ENCODE peak calls at places on chromosomes 13 and 19, in four cellular contexts. One of them, this sample, is unnamed.

GRCh38 chr19:34236035-34236793 is 18.1 kb upstream of the GARRE1 start:
- DNase-seq in GM12878: no peak
- DNase-seq in IMR-90: peak; percentile 82
- DNase-seq in K562: no peak
- DNase-seq in this sample: no peak

GRCh38 chr13:109700176-109700575 is 86.2 kb downstream of the IRS2 start:
- DNase-seq in IMR-90: peak; percentile 24
- DNase-seq in K562: peak; percentile 75
- DNase-seq in GM12878: no peak
- DNase-seq in this sample: peak; percentile 71

GRCh38 chr19:38264486-38265212 is at the start of gene SPINT2:
- DNase-seq in K562: no peak
- DNase-seq in IMR-90: no peak
- DNase-seq in GM12878: no peak
- DNase-seq in this sample: no peak

GRCh38 chr19:38277549-38277948 is 13.2 kb downstream of the SPINT2 start:
- DNase-seq in K562: no peak
- DNase-seq in IMR-90: peak; percentile 35
- DNase-seq in GM12878: no peak
- DNase-seq in this sample: no peak

GRCh38 chr19:40716031-40716654 is 543 bp downstream of the COQ8B start:
- DNase-seq in GM12878: peak; percentile 26
- DNase-seq in IMR-90: peak; percentile 95
- DNase-seq in K562: peak; percentile 55
- DNase-seq in this sample: peak; percentile 90

GRCh38 chr19:18007605-18007938 is 398 bp upstream of the ARRDC2 start:
- DNase-seq in GM12878: no peak
- DNase-seq in K562: no peak
- DNase-seq in IMR-90: no peak
- DNase-seq in this sample: no peak

GRCh38 chr19:42074513-42075363 is 1.2 kb upstream of the ZNF574 start:
- DNase-seq in K562: peak; percentile 75
- DNase-seq in GM12878: no peak
- DNase-seq in IMR-90: no peak
- DNase-seq in this sample: no peak

GRCh38 chr19:13077233-13077632 is 25.4 kb downstream of the LYL1 start:
- DNase-seq in IMR-90: no peak
- DNase-seq in GM12878: no peak
- DNase-seq in K562: no peak
- DNase-seq in this sample: no peak

GRCh38 chr19:1049841-1050240 is 9.9 kb downstream of the ABCA7 start:
- DNase-seq in IMR-90: no peak
- DNase-seq in K562: no peak
- DNase-seq in GM12878: no peak
- DNase-seq in this sample: no peak

GRCh38 chr19:49595006-49595818 is 4.2 kb downstream of the PRR12 start:
- DNase-seq in K562: peak; percentile 1
- DNase-seq in GM12878: no peak
- DNase-seq in IMR-90: no peak
- DNase-seq in this sample: no peak

GRCh38 chr19:5621311-5621944 is 1.1 kb downstream of the SAFB2 start:
- DNase-seq in IMR-90: no peak
- DNase-seq in GM12878: no peak
- DNase-seq in K562: no peak
- DNase-seq in this sample: peak; percentile 19

GRCh38 chr13:79853258-79853657 is 372.3 kb downstream of the NDFIP2 start:
- DNase-seq in IMR-90: no peak
- DNase-seq in K562: no peak
- DNase-seq in GM12878: no peak
- DNase-seq in this sample: no peak

GRCh38 chr19:10724573-10725071 is 6.7 kb downstream of the DNM2 start:
- DNase-seq in K562: peak; percentile 4
- DNase-seq in IMR-90: no peak
- DNase-seq in GM12878: no peak
- DNase-seq in this sample: no peak

GRCh38 chr13:73142091-73142490 is 83.3 kb downstream of the KLF5 start:
- DNase-seq in IMR-90: no peak
- DNase-seq in K562: no peak
- DNase-seq in GM12878: no peak
- DNase-seq in this sample: peak; percentile 5

GRCh38 chr13:75226092-75226491 is 255.9 kb downstream of the TBC1D4 start:
- DNase-seq in K562: peak; percentile 26
- DNase-seq in GM12878: no peak
- DNase-seq in IMR-90: no peak
- DNase-seq in this sample: no peak

GRCh38 chr13:109985871-109986270 is 199.5 kb upstream of the IRS2 start:
- DNase-seq in K562: no peak
- DNase-seq in GM12878: no peak
- DNase-seq in IMR-90: peak; percentile 23
- DNase-seq in this sample: no peak

GRCh38 chr19:58387338-58388174 is 487 bp downstream of the RPS5 start:
- DNase-seq in GM12878: no peak
- DNase-seq in K562: no peak
- DNase-seq in IMR-90: no peak
- DNase-seq in this sample: no peak

GRCh38 chr19:33486407-33486806 is 35.2 kb downstream of the PEPD start:
- DNase-seq in K562: no peak
- DNase-seq in GM12878: no peak
- DNase-seq in IMR-90: no peak
- DNase-seq in this sample: no peak

GRCh38 chr19:19105365-19106060 is 32.8 kb downstream of the TMEM161A start:
- DNase-seq in IMR-90: no peak
- DNase-seq in GM12878: peak; percentile 13
- DNase-seq in K562: peak; percentile 92
- DNase-seq in this sample: peak; percentile 49

GRCh38 chr19:10277795-10278583 is 7.1 kb downstream of the ICAM1 start:
- DNase-seq in IMR-90: no peak
- DNase-seq in K562: no peak
- DNase-seq in GM12878: no peak
- DNase-seq in this sample: no peak

GRCh38 chr13:79457948-79458347 is 23.0 kb upstream of the NDFIP2 start:
- DNase-seq in IMR-90: peak; percentile 91
- DNase-seq in GM12878: no peak
- DNase-seq in K562: peak; percentile 54
- DNase-seq in this sample: peak; percentile 79

GRCh38 chr13:51331354-51331861 is 8.1 kb upstream of the SERPINE3 start:
- DNase-seq in IMR-90: no peak
- DNase-seq in GM12878: peak; percentile 26
- DNase-seq in K562: no peak
- DNase-seq in this sample: no peak

GRCh38 chr19:33429891-33430673 is 56.6 kb downstream of the CEBPG start:
- DNase-seq in IMR-90: no peak
- DNase-seq in GM12878: no peak
- DNase-seq in K562: no peak
- DNase-seq in this sample: no peak

GRCh38 chr13:49064459-49064858 is 88.7 kb downstream of the FNDC3A start:
- DNase-seq in GM12878: no peak
- DNase-seq in K562: no peak
- DNase-seq in IMR-90: no peak
- DNase-seq in this sample: no peak

GRCh38 chr13:49062297-49062896 is 86.7 kb downstream of the FNDC3A start:
- DNase-seq in GM12878: no peak
- DNase-seq in K562: peak; percentile 14
- DNase-seq in IMR-90: peak; percentile 15
- DNase-seq in this sample: peak; percentile 75

GRCh38 chr13:49063526-49063925 is 87.8 kb downstream of the FNDC3A start:
- DNase-seq in GM12878: no peak
- DNase-seq in K562: no peak
- DNase-seq in IMR-90: no peak
- DNase-seq in this sample: peak; percentile 21

GRCh38 chr13:49071341-49071937 is 95.7 kb downstream of the FNDC3A start:
- DNase-seq in K562: no peak
- DNase-seq in GM12878: no peak
- DNase-seq in IMR-90: peak; percentile 32
- DNase-seq in this sample: no peak

GRCh38 chr13:49066856-49067255 is 91.1 kb downstream of the FNDC3A start:
- DNase-seq in IMR-90: no peak
- DNase-seq in GM12878: no peak
- DNase-seq in K562: no peak
- DNase-seq in this sample: no peak
- H3K9ac ChIP-seq in IMR-90: no peak overlapping the region
- H3K9ac ChIP-seq in GM12878: no peak overlapping the region
- H3K9ac ChIP-seq in K562: no peak overlapping the region
- H3K9ac ChIP-seq in this sample: no peak overlapping the region

GRCh38 chr13:43364210-43365041 is 341.0 kb downstream of the DNAJC15 start:
- DNase-seq in GM12878: no peak
- DNase-seq in IMR-90: peak; percentile 70
- DNase-seq in K562: no peak
- DNase-seq in this sample: peak; percentile 93

GRCh38 chr13:43363156-43363918 is 340.0 kb downstream of the DNAJC15 start:
- DNase-seq in K562: no peak
- DNase-seq in GM12878: no peak
- DNase-seq in IMR-90: peak; percentile 40
- DNase-seq in this sample: peak; percentile 83

GRCh38 chr13:43359536-43359935 is 336.1 kb downstream of the DNAJC15 start:
- DNase-seq in IMR-90: no peak
- DNase-seq in K562: no peak
- DNase-seq in GM12878: no peak
- DNase-seq in this sample: no peak

GRCh38 chr13:43360196-43360595 is 336.8 kb downstream of the DNAJC15 start:
- DNase-seq in K562: no peak
- DNase-seq in GM12878: no peak
- DNase-seq in IMR-90: no peak
- DNase-seq in this sample: no peak

GRCh38 chr13:43360911-43361605 is 337.7 kb downstream of the DNAJC15 start:
- DNase-seq in IMR-90: peak; percentile 63
- DNase-seq in K562: no peak
- DNase-seq in GM12878: no peak
- DNase-seq in this sample: no peak
- TF ChIP-seq FOS in IMR-90: no peak
- TF ChIP-seq FOS in K562: no peak
- TF ChIP-seq FOS in GM12878: no peak
- TF ChIP-seq FOS in this sample: no peak

DNA sequence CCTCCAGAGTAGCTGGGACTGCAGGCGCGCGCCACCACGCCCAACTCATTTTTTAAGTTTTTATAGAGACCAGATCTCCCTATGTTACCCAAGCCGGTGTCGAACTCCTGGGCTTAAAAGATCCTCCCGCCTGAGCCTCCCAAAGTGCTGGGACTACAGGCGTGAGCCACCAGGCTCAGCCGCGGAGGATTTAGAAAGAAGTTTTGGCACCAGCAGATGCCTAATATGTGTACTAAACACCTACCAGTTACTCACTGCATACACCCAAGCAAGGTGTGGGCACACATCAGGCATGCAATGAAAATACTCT is 464 bp upstream of the ZFP14 start:
- DNase-seq in K562: no peak
- DNase-seq in GM12878: no peak
- DNase-seq in IMR-90: no peak
- DNase-seq in this sample: no peak
- H3K9ac ChIP-seq in K562: peak overlapping the region; percentile 64
- H3K9ac ChIP-seq in GM12878: no peak overlapping the region
- H3K9ac ChIP-seq in IMR-90: peak overlapping the region; percentile 59
- H3K9ac ChIP-seq in this sample: no peak overlapping the region

DNA sequence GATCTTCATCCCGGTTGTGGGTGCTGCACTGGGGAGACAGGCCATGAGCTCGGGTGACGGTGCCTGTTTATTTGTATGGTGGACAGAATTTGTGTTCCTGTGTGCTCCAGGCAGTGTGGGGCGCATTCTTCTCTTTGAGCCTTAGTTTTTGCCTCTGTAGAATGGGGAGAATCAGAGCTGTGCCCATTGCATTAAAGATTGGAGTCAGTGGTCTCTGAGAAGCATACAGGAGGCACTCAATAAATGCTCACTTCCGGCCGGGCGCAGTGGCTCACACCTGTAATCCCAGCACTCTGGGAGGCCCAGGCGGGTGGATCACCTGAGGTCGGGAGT is 23.0 kb downstream of the NFIC start:
- DNase-seq in K562: no peak
- DNase-seq in IMR-90: no peak
- DNase-seq in GM12878: no peak
- DNase-seq in this sample: no peak
- TF ChIP-seq FOS in K562: no peak
- TF ChIP-seq FOS in IMR-90: no peak
- TF ChIP-seq FOS in GM12878: no peak
- TF ChIP-seq FOS in this sample: no peak

DNA sequence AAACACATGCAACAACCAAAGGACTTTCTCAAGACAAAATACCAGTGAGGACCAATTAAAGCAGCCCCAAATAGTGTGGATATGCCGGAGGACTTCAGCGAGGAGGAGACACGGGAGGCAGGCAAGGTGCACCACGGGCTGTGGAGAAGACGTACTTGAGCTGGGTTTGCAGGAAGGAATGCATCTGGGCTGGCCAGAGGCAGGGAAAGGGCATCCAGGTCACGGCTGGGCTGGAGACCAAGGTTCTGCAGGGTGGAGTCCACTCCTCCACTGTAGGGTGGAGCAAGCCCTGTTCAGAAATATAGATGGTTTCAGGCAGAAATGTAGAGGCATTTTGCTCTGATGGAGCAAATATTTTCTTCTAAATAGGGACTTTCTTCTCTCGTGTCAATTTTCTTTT is 36.6 kb upstream of the MEDAG start:
- DNase-seq in IMR-90: peak; percentile 50
- DNase-seq in K562: no peak
- DNase-seq in GM12878: no peak
- DNase-seq in this sample: peak; percentile 8
- H3K9ac ChIP-seq in IMR-90: peak overlapping the region; percentile 51
- H3K9ac ChIP-seq in K562: no peak overlapping the region
- H3K9ac ChIP-seq in GM12878: no peak overlapping the region
- H3K9ac ChIP-seq in this sample: peak overlapping the region; percentile 84

GRCh38 chr13:60226507-60226906 is 62.8 kb upstream of the DIAPH3 start:
- DNase-seq in K562: peak; percentile 49
- DNase-seq in GM12878: no peak
- DNase-seq in IMR-90: peak; percentile 47
- DNase-seq in this sample: peak; percentile 9
- TF ChIP-seq FOS in K562: no peak
- TF ChIP-seq FOS in GM12878: no peak
- TF ChIP-seq FOS in IMR-90: no peak
- TF ChIP-seq FOS in this sample: no peak

DNA sequence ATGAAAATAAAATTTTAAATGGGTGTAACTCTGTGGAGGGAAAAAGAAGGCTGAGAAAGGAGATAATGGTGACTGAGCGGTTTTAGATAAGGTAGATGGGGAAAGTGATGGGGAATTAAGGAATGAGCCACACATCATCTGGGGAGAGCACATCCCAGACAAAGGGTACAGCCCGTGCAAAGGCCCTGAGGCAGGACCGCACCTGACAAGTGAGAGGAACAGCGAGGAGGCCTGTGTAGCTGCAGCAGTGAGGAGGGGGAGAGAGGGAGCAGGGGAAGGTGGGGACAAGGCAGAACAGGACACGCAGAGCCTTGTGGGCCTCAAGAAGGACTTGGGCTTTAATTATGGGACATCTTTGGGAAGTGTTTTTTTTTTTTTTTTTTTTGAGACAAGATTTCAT is 1.8 kb upstream of the CELF5 start:
- DNase-seq in K562: no peak
- DNase-seq in IMR-90: no peak
- DNase-seq in GM12878: no peak
- DNase-seq in this sample: no peak
- H3K9ac ChIP-seq in K562: no peak overlapping the region
- H3K9ac ChIP-seq in IMR-90: no peak overlapping the region
- H3K9ac ChIP-seq in GM12878: no peak overlapping the region
- H3K9ac ChIP-seq in this sample: no peak overlapping the region

This sample was measured in endothelial cell of umbilical vein.